ENCODE peak calls at places on chromosomes 16 and 17, in ten cellular contexts. D is OCI-LY7, Q is BE2C, Z is neural progenitor cell, O is uterus, F is heart right ventricle, U is left ventricle myocardium inferior, E is HepG2, Y is psoas muscle, K is MM.1S. I is an unnamed sample. For H3K4me1, the result is how much of the 10 kb centered on the place peaks cover.

GRCh38 chr16:82134884-82135283 is 35.1 kb downstream of the MPHOSPH6 start:
- DNase-seq in Q (no peak), Z (no peak), Y (no peak), K (no peak), F (no peak), U (no peak), O (no peak), D (no peak), E (no peak), I (no peak)

GRCh38 chr17:37392024-37392590 is 14.5 kb downstream of the ACACA start:
- DNase-seq in D (no peak), Y (no peak), Z (peak), E (no peak), U (no peak), O (no peak), F (no peak), Q (no peak), K (peak), I (no peak)

GRCh38 chr17:40027614-40028012 is 12.4 kb downstream of the CSF3 start:
- DNase-seq in Q (no peak), O (no peak), D (no peak), U (no peak), Z (no peak), K (no peak), E (no peak), F (no peak), Y (no peak), I (no peak)

GRCh38 chr17:80388601-80389000 is 26.4 kb upstream of the ENDOV start:
- DNase-seq in Y (no peak), E (no peak), D (no peak), K (no peak), O (no peak), Z (no peak), Q (no peak), U (no peak), F (no peak), I (no peak)

GRCh38 chr16:79283578-79283977 is 317.0 kb downstream of the MAF start:
- DNase-seq in F (no peak), Y (no peak), O (no peak), D (peak), Z (no peak), Q (no peak), E (no peak), U (no peak), K (peak), I (no peak)

GRCh38 chr16:57530104-57530522 is 6.3 kb downstream of the CCDC102A start:
- DNase-seq in O (peak), D (peak), Y (peak), E (peak), Z (no peak), F (no peak), Q (no peak), U (peak), K (no peak), I (no peak)

GRCh38 chr17:28684963-28685362 is 23.0 kb downstream of the SUPT6H start:
- DNase-seq in O (peak), D (no peak), Z (no peak), Y (peak), K (no peak), E (peak), Q (peak), F (no peak), U (no peak), I (peak)

GRCh38 chr16:70018254-70018653 is 67.1 kb downstream of the CLEC18A start:
- DNase-seq in F (no peak), U (no peak), Z (peak), Q (peak), D (peak), O (no peak), K (peak), E (peak), Y (no peak), I (no peak)

GRCh38 chr16:54489225-54489781 is 202.7 kb upstream of the IRX3 start:
- DNase-seq in E (no peak), Y (no peak), O (no peak), Q (peak), K (no peak), U (no peak), F (no peak), D (no peak), Z (no peak), I (no peak)

GRCh38 chr17:36133629-36134259 is 30.1 kb downstream of the CCL4 start:
- DNase-seq in K (no peak), O (no peak), Z (no peak), Q (no peak), F (no peak), Y (no peak), D (no peak), E (peak), U (no peak), I (no peak)

GRCh38 chr16:11155284-11155806 is 100.7 kb downstream of the SOCS1 start:
- DNase-seq in O (no peak), Q (no peak), F (no peak), D (no peak), K (no peak), Z (no peak), E (no peak), Y (no peak), U (no peak), I (peak)

GRCh38 chr16:9612267-9612666 is 520.8 kb downstream of the HAPSTR1 start:
- DNase-seq in O (no peak), Z (peak), F (no peak), Q (no peak), D (no peak), K (no peak), U (no peak), E (no peak), Y (no peak), I (no peak)

GRCh38 chr17:40309031-40309937 is at the start of gene RARA:
- DNase-seq in Y (peak), U (peak), Q (peak), K (no peak), F (peak), E (peak), O (peak), D (peak), Z (peak), I (peak)

GRCh38 chr17:3961564-3962047 is 2.6 kb downstream of the ATP2A3 start:
- DNase-seq in F (no peak), Q (no peak), D (peak), O (no peak), Y (no peak), E (no peak), U (no peak), K (peak), Z (no peak), I (no peak)

GRCh38 chr16:23368469-23368868 is 66.4 kb downstream of the SCNN1B start:
- DNase-seq in F (no peak), E (no peak), K (no peak), U (no peak), Y (no peak), D (no peak), Q (no peak), Z (no peak), O (no peak), I (no peak)

GRCh38 chr17:61352771-61353170 is 46.9 kb upstream of the TBX2 start:
- DNase-seq in Y (no peak), D (no peak), F (no peak), U (no peak), K (no peak), Z (peak), O (no peak), Q (no peak), E (peak), I (no peak)

GRCh38 chr17:10742431-10742830 is 12.6 kb upstream of the TMEM220 start:
- DNase-seq in Y (no peak), F (no peak), E (no peak), U (no peak), Z (no peak), K (no peak), D (no peak), O (no peak), Q (no peak), I (no peak)

GRCh38 chr17:4764612-4765011 is 7.1 kb upstream of the TM4SF5 start:
- DNase-seq in O (no peak), Q (no peak), D (peak), Y (no peak), F (no peak), K (no peak), E (no peak), Z (no peak), U (no peak), I (no peak)

GRCh38 chr16:53629607-53630312 is 73.9 kb downstream of the RPGRIP1L start:
- DNase-seq in D (no peak), U (no peak), Y (no peak), O (no peak), Q (no peak), Z (no peak), K (no peak), F (no peak), E (peak), I (no peak)

GRCh38 chr16:81515721-81516120 is 71.1 kb downstream of the CMIP start:
- DNase-seq in Z (no peak), Q (no peak), F (no peak), E (no peak), O (no peak), K (no peak), U (no peak), D (no peak), Y (peak), I (no peak)

GRCh38 chr17:21239680-21240374 is 13.4 kb downstream of the NATD1 start:
- DNase-seq in D (peak), E (peak), K (peak), U (no peak), F (no peak), Q (no peak), O (peak), Z (peak), Y (no peak), I (no peak)

GRCh38 chr17:3963214-3964201 is 729 bp downstream of the ATP2A3 start:
- DNase-seq in O (no peak), F (no peak), Z (peak), Q (no peak), Y (no peak), D (peak), E (no peak), U (no peak), K (peak), I (no peak)

GRCh38 chr16:87765473-87765775 is 362 bp downstream of the KLHDC4 start:
- DNase-seq in Y (no peak), Q (no peak), Z (no peak), D (peak), E (no peak), F (peak), O (no peak), U (no peak), K (no peak), I (no peak)

GRCh38 chr17:78351449-78352006 is 8.3 kb downstream of the SOCS3 start:
- DNase-seq in U (peak), F (peak), K (no peak), Z (peak), Q (peak), D (no peak), E (peak), O (peak), Y (peak), I (peak)

GRCh38 chr17:65278050-65278819 is 141.1 kb downstream of the RGS9 start:
- DNase-seq in Y (no peak), Z (peak), O (no peak), D (peak), E (peak), Q (peak), K (no peak), U (no peak), F (peak), I (peak)

GRCh38 chr17:64261422-64262124 is 1.5 kb downstream of the TEX2 start:
- DNase-seq in D (no peak), F (no peak), K (no peak), Z (no peak), Y (no peak), O (no peak), U (no peak), Q (no peak), E (no peak), I (no peak)

GRCh38 chr16:11053916-11054460 is 109.6 kb downstream of the CLEC16A start:
- DNase-seq in E (no peak), Y (no peak), O (no peak), Z (no peak), D (no peak), Q (no peak), K (no peak), U (no peak), F (no peak), I (no peak)

GRCh38 chr17:2883544-2884203 is 87.4 kb downstream of the RAP1GAP2 start:
- DNase-seq in Y (no peak), O (no peak), U (peak), Q (peak), D (no peak), E (peak), K (no peak), F (peak), Z (no peak), I (peak)

GRCh38 chr16:55710466-55710865 is 54.7 kb downstream of the SLC6A2 start:
- DNase-seq in Q (no peak), K (no peak), U (no peak), F (no peak), O (no peak), Z (peak), Y (no peak), D (no peak), E (no peak), I (no peak)

GRCh38 chr16:7513429-7513828 is 180.8 kb downstream of the RBFOX1 start:
- DNase-seq in Y (no peak), D (peak), E (peak), F (no peak), Z (no peak), O (no peak), K (no peak), U (no peak), Q (peak), I (no peak)

GRCh38 chr17:57956311-57957119 is 1.3 kb upstream of the CUEDC1 start:
- DNase-seq in Q (no peak), Y (peak), O (peak), E (no peak), U (no peak), K (peak), D (peak), Z (no peak), F (no peak), I (no peak)

GRCh38 chr16:88651276-88651988 is 579 bp upstream of the CYBA start:
- DNase-seq in F (peak), O (no peak), D (peak), U (peak), K (peak), E (peak), Q (peak), Z (peak), Y (peak), I (peak)

GRCh38 chr17:6088141-6088540 is 18.0 kb downstream of the WSCD1 start:
- DNase-seq in K (no peak), D (no peak), O (no peak), U (no peak), Q (no peak), F (no peak), E (no peak), Y (no peak), Z (no peak), I (no peak)

GRCh38 chr17:11461993-11462548 is 136.2 kb upstream of the DNAH9 start:
- DNase-seq in O (no peak), D (no peak), Q (no peak), F (no peak), U (no peak), E (no peak), Y (no peak), K (no peak), Z (no peak), I (no peak)

GRCh38 chr17:35372846-35373531 is 432 bp downstream of the SLFN11 start:
- DNase-seq in Q (no peak), K (peak), D (no peak), F (peak), Z (peak), Y (no peak), U (peak), E (no peak), O (no peak), I (no peak)

GRCh38 chr17:227581-228222 is 46.3 kb upstream of the DOC2B start:
- DNase-seq in E (no peak), Z (no peak), Y (peak), D (no peak), U (peak), O (no peak), F (no peak), Q (no peak), K (no peak), I (no peak)

DNA sequence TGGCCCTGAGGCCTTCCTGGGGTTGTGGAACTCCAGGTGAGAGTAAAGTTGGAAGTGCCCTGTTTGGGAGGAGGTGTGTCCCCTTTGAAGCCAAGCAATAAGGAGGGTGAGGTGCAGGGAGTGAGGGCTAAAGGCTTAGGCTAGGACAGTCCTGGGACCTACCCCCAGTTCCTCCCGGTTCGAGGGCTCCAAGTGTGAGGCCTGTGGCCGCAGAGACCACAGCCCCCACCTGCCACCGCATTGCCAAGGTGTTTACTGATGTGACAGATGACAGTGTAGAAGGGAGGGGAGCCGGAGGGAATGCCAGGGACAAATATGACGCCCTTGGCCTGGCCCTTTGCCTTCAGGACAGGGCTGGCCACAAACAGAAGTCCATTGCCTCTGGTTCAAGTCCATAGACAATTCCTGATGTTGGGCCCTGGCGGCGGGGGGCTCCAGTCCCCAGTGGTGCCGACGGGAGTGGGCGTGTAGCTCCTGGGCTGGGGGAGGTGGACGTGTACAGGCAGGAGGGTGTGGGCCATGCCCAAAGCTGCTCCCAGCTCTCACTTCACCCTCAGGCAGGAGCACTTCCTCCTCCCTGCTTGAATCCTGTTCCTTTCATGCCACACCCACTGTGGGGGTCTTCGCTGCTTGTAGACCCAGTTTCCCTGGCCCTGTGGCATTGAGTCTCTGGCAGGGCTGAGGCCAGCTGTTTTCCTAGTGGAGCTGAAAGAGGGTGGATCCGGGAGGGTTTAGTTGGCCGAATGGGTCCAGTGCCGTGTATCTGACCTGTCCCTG is 3.2 kb downstream of the ADORA2B start:
- DNase-seq in F (no peak), Z (no peak), Q (no peak), O (no peak), D (no peak), Y (no peak), U (no peak), K (no peak), E (no peak), I (no peak)
- H3K4me3 ChIP-seq in F (no peak), Z (no peak), Q (no peak), O (no peak), D (no peak), Y (no peak), U (no peak), K (no peak), E (no peak), I (no peak)

GRCh38 chr17:69651921-69652320 is 237.4 kb downstream of the MAP2K6 start:
- DNase-seq in Y (no peak), Q (no peak), E (no peak), K (no peak), Z (no peak), D (no peak), F (no peak), O (no peak), U (no peak), I (no peak)
- H3K4me1 ChIP-seq in Y (under half), Q (under half), E (under half), K (under half), Z (under half), D (under half), F (under half), O (under half), U (under half), I (under half)

GRCh38 chr16:30972872-30973271 is 12.1 kb upstream of the HSD3B7 start:
- DNase-seq in Z (peak), D (no peak), F (no peak), E (peak), Y (no peak), Q (no peak), K (no peak), U (no peak), O (no peak), I (no peak)
- TF ChIP-seq CTCF in Z (peak), D (no peak), F (no peak), E (no peak), Y (no peak), Q (peak), K (no peak), U (no peak), O (no peak), I (no peak)

GRCh38 chr16:31456988-31457360 is 2.3 kb upstream of the ARMC5 start:
- DNase-seq in Q (no peak), U (no peak), D (no peak), Z (no peak), O (no peak), E (no peak), K (no peak), Y (peak), F (no peak), I (no peak)
- H3K4me3 ChIP-seq in Q (no peak), U (peak), D (peak), Z (no peak), O (no peak), E (peak), K (no peak), Y (peak), F (no peak), I (peak)

GRCh38 chr16:27245276-27246231 is 23.0 kb downstream of the NSMCE1 start:
- DNase-seq in D (no peak), E (no peak), F (no peak), O (peak), Y (peak), U (no peak), K (no peak), Z (no peak), Q (no peak), I (no peak)
- H3K4me1 ChIP-seq in D (under half), E (under half), F (half or more), O (under half), Y (under half), U (half or more), K (under half), Z (under half), Q (under half), I (half or more)

DNA sequence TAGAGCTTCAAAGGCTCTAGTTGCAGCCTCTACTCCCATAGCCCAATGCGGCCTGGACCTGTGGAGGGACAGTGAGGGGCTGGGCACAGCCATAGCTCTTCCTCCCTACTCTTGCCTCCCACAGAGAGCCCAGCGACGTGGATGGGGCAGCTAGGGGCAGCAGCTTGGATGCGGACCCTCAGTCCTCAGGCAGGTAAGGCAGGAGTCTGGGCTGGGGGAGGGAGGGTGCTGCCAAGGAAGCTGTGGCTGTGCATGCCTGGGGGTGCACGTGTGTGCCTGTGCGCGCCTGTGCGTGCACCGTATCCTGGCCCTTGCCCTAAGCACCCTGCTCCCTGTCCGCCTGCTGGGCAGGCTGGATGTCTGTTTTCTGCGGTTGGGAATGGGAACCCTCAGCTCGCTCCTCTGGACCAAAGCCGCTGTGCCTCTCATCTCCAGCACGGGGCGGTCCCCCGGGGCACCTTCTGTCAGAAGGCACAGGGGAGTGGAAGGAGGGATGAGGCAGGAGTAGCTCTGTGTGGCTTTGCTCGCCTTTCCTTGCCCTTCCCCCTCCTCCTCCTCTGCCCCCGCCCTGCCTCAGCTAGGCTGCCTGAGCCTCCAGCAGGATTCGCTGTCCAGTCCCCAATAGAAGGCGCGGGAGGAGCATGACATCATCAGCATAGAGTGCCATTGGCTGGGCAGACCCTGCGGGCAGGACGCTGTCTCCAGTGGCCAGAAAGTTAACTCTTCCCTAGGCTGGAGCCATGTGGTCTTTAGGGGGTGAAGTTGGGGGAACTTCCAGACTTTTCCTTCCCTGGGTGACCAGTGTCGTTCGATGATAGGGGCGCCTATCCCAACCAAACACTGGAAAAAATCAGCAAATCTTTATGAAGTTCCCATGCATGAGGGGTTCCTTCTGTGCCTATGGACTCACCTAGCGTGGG is 797 bp downstream of the PRCD start:
- DNase-seq in Q (peak), D (peak), O (peak), U (peak), K (peak), E (peak), F (peak), Y (peak), Z (peak), I (peak)
- TF ChIP-seq CTCF in Q (no peak), D (no peak), O (peak), U (peak), K (no peak), E (no peak), F (peak), Y (peak), Z (no peak), I (peak)